ENCODE peak calls at places on chromosomes 7 and 10, in nine cellular contexts. O is stimulated activated CD8-positive, alpha-beta memory T cell treated with anti-CD3 and anti-CD28 coated beads, Interleukin-2, amount 100 ng/mL, for 1 hour; T is activated CD8-positive, alpha-beta memory T cell treated with anti-CD3 and anti-CD28 coated beads, Interleukin-2, amount 50 U/mL, for 4 hours; A is dorsolateral prefrontal cortex; U is Caco-2; G is skeletal muscle cell; L is GM04503; X is GM23248; H is stimulated activated CD4-positive, alpha-beta T cell treated with anti-CD3 and anti-CD28 coated beads, Interleukin-1b, Interleukin-23, amount 100 ng/mL, for 1 hour. Y is an unnamed sample.
A peak's percentile ranks its signal among the peaks of the same experiment; 100 is the strongest.

GRCh38 chr10:111204880-111205279 is 128.1 kb downstream of the ADRA2A start:
- DNase-seq in O (no peak), T (no peak), A (no peak), U (no peak), G (no peak), L (no peak), X (no peak), H (no peak), Y (no peak)

GRCh38 chr7:80699030-80699638 is 60.7 kb downstream of the CD36 start:
- DNase-seq in O (no peak), T (no peak), A (no peak), U (peak; percentile 65), G (no peak), L (no peak), X (peak; percentile 72), H (no peak), Y (no peak)

GRCh38 chr7:117993377-117994003 is 120.2 kb upstream of the CTTNBP2 start:
- DNase-seq in O (no peak), T (no peak), A (no peak), U (peak; percentile 72), G (no peak), L (no peak), X (peak; percentile 21), H (no peak), Y (peak; percentile 49)

GRCh38 chr7:117809958-117810357 is 63.3 kb downstream of the CTTNBP2 start:
- DNase-seq in O (no peak), T (no peak), A (no peak), U (no peak), G (no peak), L (no peak), X (no peak), H (no peak), Y (no peak)

GRCh38 chr7:150003304-150003810 is 129.6 kb downstream of the ATP6V0E2 start:
- DNase-seq in O (no peak), T (no peak), A (no peak), U (no peak), G (no peak), L (no peak), X (no peak), H (no peak), Y (no peak)

GRCh38 chr10:90407116-90407515 is 450.7 kb downstream of the HTR7 start:
- DNase-seq in O (no peak), T (no peak), A (no peak), U (peak; percentile 9), G (no peak), L (no peak), X (no peak), H (no peak), Y (no peak)

GRCh38 chr7:16719699-16720098 is 33.9 kb upstream of the TSPAN13 start:
- DNase-seq in O (no peak), T (no peak), A (no peak), U (no peak), G (no peak), L (no peak), X (peak; percentile 52), H (no peak), Y (no peak)

GRCh38 chr7:80165177-80165576 is 30.5 kb downstream of the GNAI1 start:
- DNase-seq in O (no peak), T (no peak), A (no peak), U (no peak), G (no peak), L (no peak), X (no peak), H (no peak), Y (no peak)

GRCh38 chr10:23203369-23204325 is 11.5 kb downstream of the PTF1A start:
- DNase-seq in O (no peak), T (no peak), A (no peak), U (no peak), G (no peak), L (no peak), X (no peak), H (no peak), Y (no peak)

GRCh38 chr7:37391791-37392672 is 56.6 kb downstream of the ELMO1 start:
- DNase-seq in O (no peak), T (no peak), A (no peak), U (no peak), G (no peak), L (no peak), X (no peak), H (no peak), Y (no peak)

GRCh38 chr7:105003275-105003674 is 10.7 kb upstream of the KMT2E start:
- DNase-seq in O (no peak), T (peak; percentile 48), A (no peak), U (no peak), G (no peak), L (peak; percentile 71), X (peak; percentile 98), H (no peak), Y (no peak)

Y was measured in HuH-7.